ENCODE peak calls at places on chromosomes 1 and 21, in six cellular contexts. One of them, this sample, is unnamed.
A peak's percentile ranks its signal among the peaks of the same experiment; 100 is the strongest.

GRCh38 chr1:21069549-21069948 is 107.1 kb downstream of the EIF4G3 start:
- DNase-seq in IMR-90: peak; percentile 86
- DNase-seq in tibial nerve: no peak
- DNase-seq in Peyer's patch: no peak
- DNase-seq in A549: no peak
- DNase-seq in ovary: no peak
- DNase-seq in this sample: no peak

GRCh38 chr1:172588296-172589291 is 55.6 kb downstream of the SUCO start:
- DNase-seq in IMR-90: peak; percentile 94
- DNase-seq in tibial nerve: no peak
- DNase-seq in Peyer's patch: no peak
- DNase-seq in A549: peak; percentile 30
- DNase-seq in ovary: no peak
- DNase-seq in this sample: no peak

GRCh38 chr1:36807262-36807661 is 227.1 kb downstream of the GRIK3 start:
- DNase-seq in IMR-90: no peak
- DNase-seq in tibial nerve: no peak
- DNase-seq in Peyer's patch: no peak
- DNase-seq in A549: no peak
- DNase-seq in ovary: no peak
- DNase-seq in this sample: peak; percentile 24

GRCh38 chr21:39077816-39078215 is 105.4 kb downstream of the PSMG1 start:
- DNase-seq in IMR-90: no peak
- DNase-seq in tibial nerve: no peak
- DNase-seq in Peyer's patch: no peak
- DNase-seq in A549: no peak
- DNase-seq in ovary: no peak
- DNase-seq in this sample: no peak

GRCh38 chr1:6660415-6661049 is 35.9 kb downstream of the THAP3 start:
- DNase-seq in IMR-90: no peak
- DNase-seq in tibial nerve: no peak
- DNase-seq in Peyer's patch: no peak
- DNase-seq in A549: no peak
- DNase-seq in ovary: no peak
- DNase-seq in this sample: no peak

GRCh38 chr1:247079141-247079874 is 697 bp upstream of the ZNF670 start:
- DNase-seq in IMR-90: no peak
- DNase-seq in tibial nerve: no peak
- DNase-seq in Peyer's patch: no peak
- DNase-seq in A549: no peak
- DNase-seq in ovary: no peak
- DNase-seq in this sample: no peak

GRCh38 chr21:17607684-17608083 is 5.0 kb downstream of the BTG3 start:
- DNase-seq in IMR-90: no peak
- DNase-seq in tibial nerve: no peak
- DNase-seq in Peyer's patch: no peak
- DNase-seq in A549: no peak
- DNase-seq in ovary: no peak
- DNase-seq in this sample: no peak

GRCh38 chr1:180773210-180773865 is 139.4 kb upstream of the KIAA1614 start:
- DNase-seq in IMR-90: peak; percentile 74
- DNase-seq in tibial nerve: no peak
- DNase-seq in Peyer's patch: no peak
- DNase-seq in A549: no peak
- DNase-seq in ovary: no peak
- DNase-seq in this sample: no peak

GRCh38 chr21:38289697-38290096 is 32.9 kb downstream of the KCNJ15 start:
- DNase-seq in IMR-90: peak; percentile 98
- DNase-seq in tibial nerve: peak; percentile 38
- DNase-seq in Peyer's patch: no peak
- DNase-seq in A549: no peak
- DNase-seq in ovary: no peak
- DNase-seq in this sample: no peak

GRCh38 chr1:213979751-213980605 is 7.8 kb upstream of the PROX1 start:
- DNase-seq in IMR-90: no peak
- DNase-seq in tibial nerve: no peak
- DNase-seq in Peyer's patch: no peak
- DNase-seq in A549: no peak
- DNase-seq in ovary: no peak
- DNase-seq in this sample: no peak

GRCh38 chr1:168243636-168244212 is 17.9 kb downstream of the SFT2D2 start:
- DNase-seq in IMR-90: no peak
- DNase-seq in tibial nerve: no peak
- DNase-seq in Peyer's patch: no peak
- DNase-seq in A549: no peak
- DNase-seq in ovary: no peak
- DNase-seq in this sample: no peak

GRCh38 chr1:240234477-240235225 is 143.0 kb downstream of the FMN2 start:
- DNase-seq in IMR-90: peak; percentile 83
- DNase-seq in tibial nerve: no peak
- DNase-seq in Peyer's patch: no peak
- DNase-seq in A549: no peak
- DNase-seq in ovary: no peak
- DNase-seq in this sample: no peak

GRCh38 chr1:25954371-25954938 is 43.4 kb downstream of the PAFAH2 start:
- DNase-seq in IMR-90: peak; percentile 15
- DNase-seq in tibial nerve: no peak
- DNase-seq in Peyer's patch: no peak
- DNase-seq in A549: no peak
- DNase-seq in ovary: no peak
- DNase-seq in this sample: no peak

GRCh38 chr21:14361958-14362357 is 21.0 kb downstream of the HSPA13 start:
- DNase-seq in IMR-90: no peak
- DNase-seq in tibial nerve: no peak
- DNase-seq in Peyer's patch: no peak
- DNase-seq in A549: no peak
- DNase-seq in ovary: no peak
- DNase-seq in this sample: no peak

GRCh38 chr1:203842559-203842876 is 18.9 kb upstream of the SNRPE start:
- DNase-seq in IMR-90: no peak
- DNase-seq in tibial nerve: no peak
- DNase-seq in Peyer's patch: no peak
- DNase-seq in A549: no peak
- DNase-seq in ovary: no peak
- DNase-seq in this sample: no peak

GRCh38 chr1:74396942-74397341 is 115.5 kb downstream of the LRRC53 start:
- DNase-seq in IMR-90: peak; percentile 38
- DNase-seq in tibial nerve: no peak
- DNase-seq in Peyer's patch: no peak
- DNase-seq in A549: no peak
- DNase-seq in ovary: peak; percentile 56
- DNase-seq in this sample: no peak

GRCh38 chr1:201026746-201027145 is 3.2 kb upstream of the KIF21B start:
- DNase-seq in IMR-90: no peak
- DNase-seq in tibial nerve: no peak
- DNase-seq in Peyer's patch: no peak
- DNase-seq in A549: no peak
- DNase-seq in ovary: no peak
- DNase-seq in this sample: no peak

GRCh38 chr1:15950763-15951295 is 25.1 kb downstream of the ZBTB17 start:
- DNase-seq in IMR-90: peak; percentile 42
- DNase-seq in tibial nerve: peak; percentile 52
- DNase-seq in Peyer's patch: peak; percentile 46
- DNase-seq in A549: no peak
- DNase-seq in ovary: no peak
- DNase-seq in this sample: no peak

GRCh38 chr1:89873250-89873649 is 52.4 kb downstream of the LRRC8D start:
- DNase-seq in IMR-90: peak; percentile 43
- DNase-seq in tibial nerve: no peak
- DNase-seq in Peyer's patch: no peak
- DNase-seq in A549: no peak
- DNase-seq in ovary: no peak
- DNase-seq in this sample: no peak

GRCh38 chr21:29217818-29218252 is 80.9 kb upstream of the BACH1 start:
- DNase-seq in IMR-90: peak; percentile 99
- DNase-seq in tibial nerve: no peak
- DNase-seq in Peyer's patch: no peak
- DNase-seq in A549: peak; percentile 86
- DNase-seq in ovary: no peak
- DNase-seq in this sample: no peak

GRCh38 chr1:24553931-24554330 is 2.0 kb upstream of the NCMAP start:
- DNase-seq in IMR-90: no peak
- DNase-seq in tibial nerve: no peak
- DNase-seq in Peyer's patch: no peak
- DNase-seq in A549: no peak
- DNase-seq in ovary: no peak
- DNase-seq in this sample: no peak

GRCh38 chr1:236509647-236510401 is 14.0 kb upstream of the LGALS8 start:
- DNase-seq in IMR-90: no peak
- DNase-seq in tibial nerve: no peak
- DNase-seq in Peyer's patch: no peak
- DNase-seq in A549: no peak
- DNase-seq in ovary: no peak
- DNase-seq in this sample: no peak

GRCh38 chr1:202238914-202239313 is 45.3 kb downstream of the LGR6 start:
- DNase-seq in IMR-90: no peak
- DNase-seq in tibial nerve: no peak
- DNase-seq in Peyer's patch: no peak
- DNase-seq in A549: no peak
- DNase-seq in ovary: no peak
- DNase-seq in this sample: no peak

GRCh38 chr1:234542211-234542850 is 63.4 kb upstream of the TARBP1 start:
- DNase-seq in IMR-90: no peak
- DNase-seq in tibial nerve: no peak
- DNase-seq in Peyer's patch: no peak
- DNase-seq in A549: no peak
- DNase-seq in ovary: no peak
- DNase-seq in this sample: no peak

DNA sequence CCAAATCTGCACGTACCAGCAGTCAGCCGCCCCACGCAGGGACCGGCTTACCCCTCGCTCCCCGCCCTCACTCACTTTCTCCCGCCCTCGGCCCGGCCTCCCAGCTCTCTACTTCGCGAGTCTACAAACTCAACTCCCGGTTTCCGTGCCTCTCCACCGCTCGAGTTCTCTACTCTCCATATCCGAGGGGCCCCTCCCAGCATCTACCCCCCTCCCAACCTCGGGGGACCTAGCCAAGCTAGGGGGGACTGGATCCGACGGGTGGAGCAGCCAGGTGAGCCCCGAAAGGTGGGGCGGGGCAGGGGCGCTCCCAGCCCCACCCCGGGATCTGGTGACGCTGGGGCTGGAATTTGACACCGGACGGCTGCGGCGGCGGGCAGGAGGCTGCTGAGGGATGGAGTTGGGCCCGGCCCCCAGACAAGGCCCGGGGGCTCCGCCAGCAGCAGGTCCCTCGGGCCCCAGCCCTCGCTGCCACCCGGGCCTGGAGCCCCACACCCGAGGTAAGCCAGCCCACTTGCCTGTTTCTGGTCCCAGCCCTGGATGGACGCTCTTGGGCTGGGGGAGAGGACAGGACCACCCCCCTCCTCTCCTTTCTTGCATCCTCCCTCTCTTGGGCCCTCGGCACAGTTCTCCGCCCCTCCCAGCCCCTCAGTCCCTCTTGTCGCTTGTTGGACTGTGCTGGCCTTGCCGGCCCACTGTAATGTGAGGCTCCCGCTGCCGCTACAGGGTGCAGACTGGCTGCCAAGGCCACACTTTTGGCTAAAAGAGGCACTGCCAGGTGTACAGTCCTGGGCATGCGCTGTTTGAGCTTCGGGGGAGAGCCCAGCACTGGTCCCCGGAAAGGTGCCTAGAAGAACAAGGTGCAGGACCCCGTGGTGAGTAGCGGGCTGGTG is at the start of gene ARTN:
- DNase-seq in IMR-90: no peak
- DNase-seq in tibial nerve: no peak
- DNase-seq in Peyer's patch: no peak
- DNase-seq in A549: no peak
- DNase-seq in ovary: peak; percentile 22
- DNase-seq in this sample: peak; percentile 48
- TF ChIP-seq POLR2A in IMR-90: no peak
- TF ChIP-seq POLR2A in tibial nerve: no peak
- TF ChIP-seq POLR2A in Peyer's patch: no peak
- TF ChIP-seq POLR2A in A549: no peak
- TF ChIP-seq POLR2A in ovary: no peak
- TF ChIP-seq POLR2A in this sample: no peak

DNA sequence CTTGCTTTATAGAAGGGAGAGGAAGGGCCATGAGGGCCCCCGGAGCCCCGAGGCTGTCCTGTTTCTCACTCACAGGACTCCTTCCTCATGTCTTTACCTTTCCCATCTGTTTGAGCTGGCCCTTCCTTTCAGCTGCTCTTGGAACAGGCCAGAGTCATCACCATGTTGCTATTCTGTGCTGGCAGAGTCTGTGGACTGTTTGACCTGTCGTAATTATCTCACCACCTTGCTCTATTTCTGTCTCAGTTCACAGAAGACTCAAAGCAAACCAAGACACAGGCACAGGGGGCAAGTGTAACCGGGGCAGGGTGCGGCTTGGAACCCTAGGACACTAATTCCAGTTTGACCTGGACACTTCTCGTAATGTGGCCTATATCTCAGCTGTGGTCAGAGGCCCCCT is 104.3 kb upstream of the CD34 start:
- DNase-seq in IMR-90: no peak
- DNase-seq in tibial nerve: no peak
- DNase-seq in Peyer's patch: no peak
- DNase-seq in A549: no peak
- DNase-seq in ovary: no peak
- DNase-seq in this sample: no peak
- TF ChIP-seq POLR2A in IMR-90: no peak
- TF ChIP-seq POLR2A in tibial nerve: no peak
- TF ChIP-seq POLR2A in Peyer's patch: no peak
- TF ChIP-seq POLR2A in A549: no peak
- TF ChIP-seq POLR2A in ovary: no peak
- TF ChIP-seq POLR2A in this sample: no peak

GRCh38 chr1:155244368-155245162 is 10.7 kb downstream of the ENTREP3 start:
- DNase-seq in IMR-90: peak; percentile 100
- DNase-seq in tibial nerve: peak; percentile 99
- DNase-seq in Peyer's patch: peak; percentile 98
- DNase-seq in A549: peak; percentile 99
- DNase-seq in ovary: peak; percentile 98
- DNase-seq in this sample: peak; percentile 98

GRCh38 chr1:155245163-155245524 is 10.1 kb downstream of the ENTREP3 start:
- DNase-seq in IMR-90: no peak
- DNase-seq in tibial nerve: no peak
- DNase-seq in Peyer's patch: no peak
- DNase-seq in A549: no peak
- DNase-seq in ovary: no peak
- DNase-seq in this sample: no peak

GRCh38 chr1:155250246-155250632 is 5.0 kb downstream of the ENTREP3 start:
- DNase-seq in IMR-90: no peak
- DNase-seq in tibial nerve: no peak
- DNase-seq in Peyer's patch: no peak
- DNase-seq in A549: no peak
- DNase-seq in ovary: no peak
- DNase-seq in this sample: no peak

GRCh38 chr1:155250633-155251449 is 4.4 kb downstream of the ENTREP3 start:
- DNase-seq in IMR-90: peak; percentile 85
- DNase-seq in tibial nerve: peak; percentile 91
- DNase-seq in Peyer's patch: peak; percentile 91
- DNase-seq in A549: peak; percentile 91
- DNase-seq in ovary: peak; percentile 87
- DNase-seq in this sample: peak; percentile 91

GRCh38 chr1:155247667-155248563 is 7.4 kb downstream of the ENTREP3 start:
- DNase-seq in IMR-90: no peak
- DNase-seq in tibial nerve: no peak
- DNase-seq in Peyer's patch: no peak
- DNase-seq in A549: no peak
- DNase-seq in ovary: no peak
- DNase-seq in this sample: no peak
- TF ChIP-seq POLR2A in IMR-90: no peak
- TF ChIP-seq POLR2A in tibial nerve: no peak
- TF ChIP-seq POLR2A in Peyer's patch: no peak
- TF ChIP-seq POLR2A in A549: no peak
- TF ChIP-seq POLR2A in ovary: no peak
- TF ChIP-seq POLR2A in this sample: no peak

GRCh38 chr1:173865468-173866164 is 2.2 kb downstream of the GAS5 start:
- DNase-seq in IMR-90: no peak
- DNase-seq in tibial nerve: no peak
- DNase-seq in Peyer's patch: no peak
- DNase-seq in A549: no peak
- DNase-seq in ovary: no peak
- DNase-seq in this sample: no peak
- TF ChIP-seq POLR2A in IMR-90: no peak
- TF ChIP-seq POLR2A in tibial nerve: no peak
- TF ChIP-seq POLR2A in Peyer's patch: no peak
- TF ChIP-seq POLR2A in A549: no peak
- TF ChIP-seq POLR2A in ovary: no peak
- TF ChIP-seq POLR2A in this sample: no peak

This sample was measured in thyroid gland.